ENCODE peak calls at places on chromosomes 6 and 20, in ten cellular contexts. H is left ventricle myocardium inferior; S is GM23248; Z is naive thymus-derived CD4-positive, alpha-beta T cell; R is left lung; P is mucosa of descending colon; T is right cardiac atrium; F is astrocyte; Q is cardiac muscle cell; D is fibroblast of lung. E is an unnamed sample. For H3K9me3, the result is how much of the 10 kb centered on the place peaks cover.

GRCh38 chr6:113744886-113745285 is 112.3 kb upstream of the MARCKS start:
- DNase-seq in R (no peak), P (no peak), T (no peak), Q (no peak), H (no peak), Z (no peak), D (no peak), S (no peak), F (no peak), E (peak)

GRCh38 chr6:85404497-85405174 is 45.2 kb upstream of the NT5E start:
- DNase-seq in Q (no peak), F (peak), R (no peak), Z (no peak), P (peak), S (peak), T (peak), D (peak), H (no peak), E (peak)

GRCh38 chr6:169805242-169805838 is 53.9 kb downstream of the ERMARD start:
- DNase-seq in D (no peak), F (no peak), H (no peak), T (no peak), S (no peak), Z (peak), R (no peak), Q (no peak), P (no peak), E (no peak)

GRCh38 chr6:1608976-1609661 is 596 bp upstream of the FOXC1 start:
- DNase-seq in P (no peak), Z (no peak), Q (peak), H (no peak), R (no peak), D (no peak), F (no peak), T (peak), S (peak), E (peak)

GRCh38 chr6:28585335-28585734 is 59.7 kb downstream of the GPX5 start:
- DNase-seq in T (no peak), D (peak), F (peak), P (no peak), R (no peak), Z (no peak), H (no peak), S (peak), Q (no peak), E (peak)

GRCh38 chr20:36802326-36803223 is 29.0 kb upstream of the DSN1 start:
- DNase-seq in Z (no peak), H (no peak), T (no peak), Q (no peak), P (no peak), F (peak), D (peak), R (no peak), S (peak), E (no peak)

GRCh38 chr6:42313038-42313437 is 95.4 kb upstream of the MRPS10 start:
- DNase-seq in Q (no peak), Z (no peak), R (no peak), T (no peak), S (peak), H (no peak), P (no peak), D (peak), F (peak), E (peak)

GRCh38 chr6:5584072-5584471 is 322.8 kb downstream of the FARS2 start:
- DNase-seq in S (peak), F (peak), D (peak), Q (no peak), H (no peak), Z (no peak), R (no peak), P (no peak), T (no peak), E (peak)

GRCh38 chr6:137043710-137044365 is 927 bp downstream of the IL20RA start:
- DNase-seq in Z (no peak), D (peak), H (peak), S (peak), F (peak), P (no peak), T (peak), R (no peak), Q (peak), E (peak)

GRCh38 chr20:50980851-50981713 is 22.5 kb downstream of the MOCS3 start:
- DNase-seq in Z (peak), Q (peak), T (peak), F (peak), P (peak), R (no peak), S (peak), D (peak), H (no peak), E (peak)

GRCh38 chr20:61886721-61887658 is 178.7 kb downstream of the TAF4 start:
- DNase-seq in H (no peak), D (peak), P (peak), F (no peak), Q (peak), R (peak), T (peak), Z (peak), S (peak), E (peak)

GRCh38 chr6:72218125-72218524 is 331.8 kb downstream of the RIMS1 start:
- DNase-seq in H (no peak), R (peak), P (no peak), Z (no peak), T (no peak), F (peak), D (peak), S (peak), Q (peak), E (peak)

GRCh38 chr20:53077373-53078205 is 105.4 kb downstream of the TSHZ2 start:
- DNase-seq in S (peak), T (peak), P (no peak), H (no peak), R (no peak), Q (no peak), Z (no peak), D (peak), F (peak), E (no peak)

GRCh38 chr20:31606928-31607639 is 2.0 kb downstream of the ID1 start:
- DNase-seq in S (peak), D (peak), P (peak), R (peak), Q (peak), T (peak), H (no peak), F (peak), Z (no peak), E (peak)

GRCh38 chr20:8778387-8778786 is 290.5 kb upstream of the PLCB4 start:
- DNase-seq in Q (no peak), P (no peak), F (no peak), D (no peak), H (no peak), S (no peak), Z (no peak), T (no peak), R (no peak), E (no peak)

GRCh38 chr20:63787302-63787701 is 43.8 kb downstream of the ZBTB46 start:
- DNase-seq in F (no peak), D (no peak), H (peak), R (no peak), S (no peak), P (no peak), Q (peak), T (no peak), Z (no peak), E (no peak)

GRCh38 chr6:163585932-163586437 is 171.5 kb downstream of the QKI start:
- DNase-seq in D (peak), S (peak), Q (no peak), T (peak), H (peak), Z (no peak), F (peak), P (no peak), R (peak), E (peak)

GRCh38 chr6:53734473-53735299 is 60.1 kb upstream of the LRRC1 start:
- DNase-seq in Q (peak), H (peak), D (peak), P (peak), T (no peak), Z (no peak), F (peak), R (peak), S (peak), E (no peak)

GRCh38 chr6:150753404-150754184 is 111.9 kb upstream of the MTHFD1L start:
- DNase-seq in P (no peak), S (no peak), T (no peak), H (no peak), Q (peak), F (no peak), R (no peak), D (no peak), Z (no peak), E (no peak)

GRCh38 chr6:150286919-150287318 is 81.9 kb upstream of the IYD start:
- DNase-seq in Z (no peak), S (peak), R (no peak), D (no peak), Q (no peak), H (no peak), P (no peak), T (no peak), F (peak), E (no peak)

GRCh38 chr6:138891255-138891986 is 95.5 kb downstream of the ECT2L start:
- DNase-seq in Z (no peak), H (no peak), S (peak), T (no peak), P (no peak), R (no peak), F (peak), Q (no peak), D (peak), E (no peak)

GRCh38 chr6:106486236-106486635 is 125.7 kb downstream of the CRYBG1 start:
- DNase-seq in T (no peak), H (no peak), R (no peak), Z (no peak), P (no peak), D (no peak), F (peak), Q (no peak), S (peak), E (no peak)

GRCh38 chr6:82773061-82773717 is 292.5 kb downstream of the UBE3D start:
- DNase-seq in Z (no peak), H (no peak), S (no peak), T (no peak), R (no peak), Q (no peak), D (no peak), P (no peak), F (no peak), E (no peak)

GRCh38 chr20:16865406-16865805 is 117.2 kb downstream of the OTOR start:
- DNase-seq in S (no peak), T (no peak), Q (no peak), H (no peak), F (no peak), R (no peak), D (no peak), P (no peak), Z (no peak), E (no peak)

GRCh38 chr6:7541175-7542064 is at the start of gene DSP:
- DNase-seq in R (peak), P (peak), D (no peak), S (peak), F (no peak), H (peak), Q (peak), T (peak), Z (no peak), E (peak)

GRCh38 chr20:60215786-60216730 is 257.8 kb downstream of the CDH26 start:
- DNase-seq in S (no peak), Z (no peak), P (no peak), H (no peak), T (no peak), F (no peak), Q (no peak), D (no peak), R (no peak), E (no peak)

DNA sequence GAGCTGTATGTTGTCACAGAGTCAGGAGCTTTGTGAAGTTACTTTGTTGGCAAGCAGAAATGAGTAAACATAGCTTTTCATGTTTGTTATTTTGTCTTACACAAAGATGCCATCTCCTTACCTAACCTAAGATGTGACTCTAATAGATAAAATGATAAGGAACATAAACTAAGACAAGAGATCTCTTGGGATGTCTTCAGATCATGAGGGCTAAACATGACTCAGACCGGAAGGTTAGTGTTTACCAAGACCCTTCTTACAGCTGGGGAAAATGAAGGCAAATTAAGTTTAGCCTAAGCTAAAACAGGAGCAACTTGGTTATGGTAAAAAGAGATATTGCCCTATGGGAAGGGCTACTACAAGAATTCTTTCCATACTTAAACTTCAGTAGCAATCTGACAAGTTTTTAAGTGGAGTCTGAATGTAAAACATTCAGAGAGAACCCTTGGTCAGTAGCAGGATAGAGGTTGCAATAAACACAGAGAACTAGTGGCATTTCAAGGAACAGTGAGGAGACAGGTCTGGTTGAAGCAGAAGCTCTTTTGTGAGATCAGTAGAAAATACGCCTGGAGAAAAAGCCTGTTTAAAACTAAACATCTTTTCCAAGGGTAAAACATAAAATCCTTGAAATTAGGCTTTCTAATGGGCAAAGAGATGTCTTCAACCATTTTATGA is 29.9 kb downstream of the SGK1 start:
- DNase-seq in S (peak), Z (no peak), Q (no peak), H (no peak), P (no peak), T (no peak), D (peak), F (no peak), R (no peak), E (no peak)
- H3K4me3 ChIP-seq in S (peak), Z (no peak), Q (no peak), H (no peak), P (no peak), T (no peak), D (no peak), F (no peak), R (no peak), E (no peak)

GRCh38 chr6:86502522-86502921 is 434.8 kb upstream of the HTR1E start:
- DNase-seq in P (no peak), H (no peak), D (no peak), F (no peak), R (no peak), Z (no peak), S (no peak), T (no peak), Q (no peak), E (no peak)
- H3K9me3 ChIP-seq in P (under half), H (under half), D (under half), F (under half), R (under half), Z (under half), S (under half), T (under half), Q (under half), E (under half)

GRCh38 chr20:58895796-58896180 is 43.3 kb downstream of the GNAS start:
- DNase-seq in D (no peak), P (no peak), Q (no peak), H (no peak), S (peak), R (no peak), T (peak), Z (no peak), F (no peak), E (peak)
- H3K4me3 ChIP-seq in D (peak), P (no peak), Q (no peak), H (peak), S (peak), R (no peak), T (no peak), Z (peak), F (no peak), E (peak)

DNA sequence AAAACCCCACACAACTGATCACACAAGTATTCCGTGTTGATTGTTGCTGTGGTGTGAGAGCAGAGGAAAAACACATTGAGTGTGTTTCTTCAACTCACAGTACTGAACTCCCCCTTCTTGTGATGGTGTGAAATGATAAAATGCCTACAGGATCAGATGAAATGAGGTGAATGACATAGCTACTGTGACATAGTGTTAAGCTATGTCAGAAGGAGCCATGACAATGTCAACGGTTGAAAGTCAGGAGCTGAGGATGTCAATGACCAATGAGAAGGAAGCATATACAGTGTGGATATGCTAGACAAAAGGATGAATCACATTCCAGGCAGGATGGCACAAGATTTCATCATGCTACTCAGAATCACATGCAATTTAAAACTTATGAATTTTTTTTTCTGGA is 38.8 kb downstream of the WASF1 start:
- DNase-seq in T (no peak), R (no peak), Z (no peak), Q (no peak), D (peak), P (no peak), S (peak), F (peak), H (no peak), E (peak)
- H3K9me3 ChIP-seq in T (under half), R (under half), Z (under half), Q (under half), D (under half), P (under half), S (under half), F (under half), H (under half), E (under half)

GRCh38 chr6:31792741-31793140 is 2.8 kb downstream of the VARS1 start:
- DNase-seq in F (peak), D (no peak), S (peak), T (no peak), Z (no peak), H (no peak), Q (no peak), P (no peak), R (peak), E (no peak)
- H3K4me3 ChIP-seq in F (peak), D (no peak), S (no peak), T (no peak), Z (no peak), H (no peak), Q (no peak), P (no peak), R (no peak), E (no peak)

GRCh38 chr20:56202493-56203077 is 45.9 kb upstream of the MC3R start:
- DNase-seq in P (no peak), Q (no peak), R (no peak), T (no peak), D (peak), H (no peak), F (no peak), S (peak), Z (no peak), E (peak)

GRCh38 chr20:56205350-56205749 is 43.2 kb upstream of the MC3R start:
- DNase-seq in F (no peak), Q (no peak), P (no peak), T (no peak), H (no peak), S (no peak), Z (no peak), R (no peak), D (no peak), E (no peak)

GRCh38 chr20:56195946-56196345 is 52.6 kb upstream of the MC3R start:
- DNase-seq in F (no peak), D (no peak), P (no peak), S (no peak), T (no peak), R (no peak), H (no peak), Z (no peak), Q (no peak), E (no peak)

GRCh38 chr20:56204206-56204605 is 44.3 kb upstream of the MC3R start:
- DNase-seq in T (no peak), F (no peak), R (no peak), Q (no peak), P (no peak), Z (no peak), H (no peak), D (no peak), S (no peak), E (no peak)

DNA sequence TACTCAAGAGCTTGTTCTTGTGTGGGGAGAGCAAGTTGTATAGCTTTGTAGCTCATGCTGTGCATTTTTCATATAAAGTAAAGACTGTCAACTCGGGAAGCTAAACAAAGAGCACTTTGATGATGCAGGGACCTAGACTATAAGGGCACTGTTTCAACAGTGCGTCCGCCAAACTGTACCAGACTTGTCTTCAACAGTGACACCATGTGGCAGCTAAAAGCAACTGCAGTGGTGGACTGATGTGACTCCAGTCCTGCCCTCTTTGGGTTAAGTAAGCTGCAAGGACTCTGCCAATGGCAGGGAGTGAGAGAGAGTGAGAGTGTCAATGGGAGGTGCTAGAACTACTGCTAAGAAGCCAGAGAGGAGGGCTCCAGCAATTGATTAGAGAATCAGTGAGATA is 48.1 kb upstream of the MC3R start:
- DNase-seq in Q (no peak), P (no peak), H (no peak), S (no peak), F (no peak), R (no peak), T (no peak), D (no peak), Z (no peak), E (no peak)
- H3K9me3 ChIP-seq in Q (under half), P (under half), H (under half), S (under half), F (under half), R (under half), T (under half), D (under half), Z (under half), E (under half)

E was measured in adipocyte.